ENCODE peak calls at places on chromosomes 12 and 14, in six cellular contexts. M is foreskin keratinocyte; L is lower lobe of right lung; H is ureter; O is central memory CD8-positive, alpha-beta T cell; P is lung. X is an unnamed sample.

GRCh38 chr12:69583203-69583602 is 2.1 kb upstream of the CCT2 start:
- DNase-seq in O (no peak), P (no peak), H (no peak), M (peak; percentile 17), L (no peak), X (no peak)

GRCh38 chr12:14167005-14167628 is 185.7 kb upstream of the GRIN2B start:
- DNase-seq in O (peak; percentile 17), M (peak; percentile 33), L (no peak), H (peak; percentile 50), P (peak; percentile 46), X (no peak)

GRCh38 chr12:124995200-124995961 is 1.9 kb downstream of the BRI3BP start:
- DNase-seq in M (no peak), L (no peak), P (no peak), H (no peak), O (no peak), X (no peak)

GRCh38 chr12:94710933-94711332 is 60.6 kb upstream of the TMCC3 start:
- DNase-seq in O (no peak), P (no peak), L (no peak), H (no peak), M (no peak), X (no peak)

GRCh38 chr14:40887912-40888311 is 718.8 kb upstream of the LRFN5 start:
- DNase-seq in H (no peak), L (no peak), M (no peak), O (no peak), P (no peak), X (no peak)

GRCh38 chr12:132295101-132295526 is 34.3 kb downstream of the GALNT9 start:
- DNase-seq in L (peak; percentile 23), H (no peak), M (no peak), P (no peak), O (no peak), X (peak; percentile 54)

GRCh38 chr12:129871991-129872969 is 31.5 kb downstream of the TMEM132D start:
- DNase-seq in M (no peak), L (no peak), O (no peak), H (no peak), P (peak; percentile 3), X (no peak)

GRCh38 chr14:62097824-62098223 is 335.6 kb downstream of the SNAPC1 start:
- DNase-seq in O (no peak), H (no peak), P (no peak), L (no peak), M (no peak), X (no peak)

GRCh38 chr14:77347746-77348145 is 26.9 kb downstream of the GSTZ1 start:
- DNase-seq in L (no peak), O (no peak), H (no peak), P (no peak), M (no peak), X (no peak)